ENCODE peak calls at places on chromosomes 4 and X, in five cellular contexts. N is neural progenitor cell, B is IMR-90, D is HCT116, Y is trophoblast cell. F is an unnamed sample.
A peak's percentile ranks its signal among the peaks of the same experiment; 100 is the strongest.

GRCh38 chr4:186587416-186588018 is 32.1 kb upstream of the MTNR1A start:
- DNase-seq in Y (peak; percentile 76), B (peak; percentile 65), N (peak; percentile 75), D (peak; percentile 21), F (peak; percentile 20)

GRCh38 chrX:23626651-23627050 is 40.6 kb upstream of the PRDX4 start:
- DNase-seq in Y (no peak), N (no peak), B (no peak), D (no peak), F (no peak)

GRCh38 chrX:114798902-114799301 is 215.0 kb downstream of the HTR2C start:
- DNase-seq in D (peak; percentile 38), B (no peak), Y (no peak), N (no peak), F (no peak)

GRCh38 chr4:36399762-36400353 is 118.4 kb downstream of the DTHD1 start:
- DNase-seq in Y (peak; percentile 39), B (no peak), D (no peak), N (peak; percentile 15), F (peak; percentile 7)

GRCh38 chr4:56316011-56316650 is 71.2 kb downstream of the AASDH start:
- DNase-seq in B (no peak), Y (no peak), N (no peak), D (no peak), F (no peak)

GRCh38 chr4:17934286-17934685 is 87.3 kb downstream of the LCORL start:
- DNase-seq in D (no peak), Y (no peak), N (no peak), B (peak; percentile 14), F (no peak)

GRCh38 chr4:3302786-3303444 is 10.1 kb downstream of the RGS12 start:
- DNase-seq in N (no peak), D (no peak), Y (no peak), B (no peak), F (no peak)

GRCh38 chr4:70969076-70969475 is 24.4 kb upstream of the DCK start:
- DNase-seq in D (no peak), Y (no peak), B (no peak), N (no peak), F (peak; percentile 74)

GRCh38 chr4:184255361-184255760 is 37.7 kb upstream of the ENPP6 start:
- DNase-seq in N (peak; percentile 21), B (no peak), Y (no peak), D (no peak), F (no peak)

GRCh38 chr4:13541176-13541604 is 3.1 kb downstream of the NKX3-2 start:
- DNase-seq in D (no peak), N (no peak), Y (no peak), B (no peak), F (no peak)

GRCh38 chrX:104195489-104196084 is 29.3 kb downstream of the FAM199X start:
- DNase-seq in N (peak; percentile 36), B (peak; percentile 25), D (peak; percentile 1), Y (peak; percentile 71), F (no peak)

GRCh38 chr4:189870835-189871234 is 69.8 kb upstream of the FRG1 start:
- DNase-seq in D (no peak), Y (no peak), B (no peak), N (no peak), F (no peak)

GRCh38 chr4:19026281-19026680 is 1004.7 kb upstream of the LCORL start:
- DNase-seq in B (no peak), Y (no peak), D (no peak), N (no peak), F (peak; percentile 76)

GRCh38 chr4:8345946-8346814 is 76.6 kb downstream of the HTRA3 start:
- DNase-seq in Y (no peak), B (no peak), N (no peak), D (no peak), F (no peak)

GRCh38 chr4:19375931-19376330 is 875.8 kb upstream of the SLIT2 start:
- DNase-seq in N (no peak), B (peak; percentile 45), Y (no peak), D (no peak), F (peak; percentile 58)

GRCh38 chrX:154547245-154548027 is at the start of gene IKBKG:
- DNase-seq in N (peak; percentile 90), D (peak; percentile 72), B (peak; percentile 86), Y (peak; percentile 87), F (peak; percentile 70)

GRCh38 chrX:20514358-20514757 is 247.6 kb upstream of the RPS6KA3 start:
- DNase-seq in B (peak; percentile 83), D (peak; percentile 58), N (no peak), Y (peak; percentile 61), F (peak; percentile 84)

GRCh38 chrX:9465380-9466114 is 689 bp downstream of the TBL1X start:
- DNase-seq in Y (no peak), B (no peak), N (peak; percentile 40), D (no peak), F (no peak)

GRCh38 chr4:80053140-80053910 is 19.7 kb downstream of the ANTXR2 start:
- DNase-seq in Y (no peak), N (no peak), B (no peak), D (no peak), F (no peak)

GRCh38 chr4:73485596-73485995 is 4.1 kb downstream of the AFM start:
- DNase-seq in B (no peak), Y (no peak), D (no peak), N (no peak), F (no peak)

GRCh38 chr4:73481356-73481755 is at the start of gene AFM:
- DNase-seq in B (no peak), D (no peak), Y (no peak), N (no peak), F (no peak)

GRCh38 chr4:73486497-73486896 is 5.0 kb downstream of the AFM start:
- DNase-seq in B (no peak), Y (no peak), D (no peak), N (no peak), F (no peak)

GRCh38 chr4:73487233-73487632 is 5.7 kb downstream of the AFM start:
- DNase-seq in Y (no peak), D (no peak), B (no peak), N (no peak), F (no peak)

GRCh38 chr4:73485085-73485484 is 3.5 kb downstream of the AFM start:
- DNase-seq in N (no peak), Y (no peak), D (no peak), B (no peak), F (no peak)
- H3K9ac ChIP-seq in N (no peak overlapping the region), Y (no peak overlapping the region), D (no peak overlapping the region), B (no peak overlapping the region), F (no peak overlapping the region)

GRCh38 chrX:1596676-1597344 is 5.4 kb downstream of the AKAP17A start:
- DNase-seq in D (no peak), N (no peak), Y (no peak), B (no peak), F (no peak)

GRCh38 chrX:1598876-1599790 is 7.7 kb downstream of the AKAP17A start:
- DNase-seq in Y (no peak), N (no peak), D (no peak), B (no peak), F (no peak)

GRCh38 chrX:1595711-1596060 is 4.3 kb downstream of the AKAP17A start:
- DNase-seq in N (no peak), D (no peak), Y (no peak), B (no peak), F (no peak)

GRCh38 chrX:1598021-1598875 is 6.8 kb downstream of the AKAP17A start:
- DNase-seq in N (no peak), Y (no peak), D (no peak), B (no peak), F (no peak)

DNA sequence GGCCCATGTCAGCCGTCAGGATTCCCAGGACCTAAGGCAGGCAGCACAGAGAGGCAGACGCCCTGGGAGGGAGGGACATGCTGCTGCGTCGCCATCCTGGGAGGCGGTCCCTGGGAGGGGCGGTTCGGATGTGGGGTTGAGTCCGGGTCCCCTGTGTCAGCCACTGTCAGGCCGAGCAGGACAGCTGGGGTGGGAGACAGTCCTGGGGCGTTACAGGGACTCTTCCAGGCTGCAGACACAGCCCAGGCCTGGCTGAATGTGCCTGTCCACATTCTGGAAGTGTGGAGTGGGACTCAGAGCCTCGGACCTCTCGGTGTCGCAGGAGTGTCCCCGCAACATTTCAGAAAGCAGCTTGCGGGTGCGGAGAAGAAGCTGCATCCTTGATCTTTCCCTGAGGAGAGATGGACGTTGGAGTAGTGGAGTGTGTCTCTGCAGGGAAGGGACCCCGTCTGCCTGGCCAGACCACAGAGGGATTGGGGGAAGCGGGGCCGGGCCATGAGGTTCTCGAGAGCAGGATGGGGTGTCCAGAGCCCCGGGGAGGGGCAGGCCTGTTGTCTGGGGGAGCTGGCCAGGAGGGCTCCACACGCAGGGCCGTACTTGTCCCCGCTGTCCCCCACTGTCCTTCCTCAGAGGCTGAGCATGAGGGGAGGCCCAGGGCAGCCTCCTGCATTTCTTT is 6.1 kb downstream of the AKAP17A start:
- DNase-seq in N (no peak), D (no peak), Y (no peak), B (no peak), F (no peak)
- H3K36me3 ChIP-seq in N (peaks cover 9% of the 10 kb centered on the region), D (peaks cover 18% of the 10 kb centered on the region), Y (peaks cover 88% of the 10 kb centered on the region), B (peaks cover 85% of the 10 kb centered on the region), F (peaks cover 21% of the 10 kb centered on the region)

GRCh38 chr4:119209077-119209476 is 3.4 kb upstream of the USP53 start:
- DNase-seq in Y (peak; percentile 88), B (peak; percentile 96), N (no peak), D (peak; percentile 95), F (peak; percentile 89)

GRCh38 chr4:119204898-119205297 is 7.6 kb upstream of the USP53 start:
- DNase-seq in D (no peak), N (no peak), B (no peak), Y (no peak), F (no peak)

GRCh38 chr4:119207051-119207450 is 5.5 kb upstream of the USP53 start:
- DNase-seq in B (peak; percentile 50), Y (peak; percentile 78), D (no peak), N (no peak), F (peak; percentile 67)

GRCh38 chr4:119205690-119206089 is 6.8 kb upstream of the USP53 start:
- DNase-seq in Y (no peak), D (no peak), N (no peak), B (no peak), F (no peak)

DNA sequence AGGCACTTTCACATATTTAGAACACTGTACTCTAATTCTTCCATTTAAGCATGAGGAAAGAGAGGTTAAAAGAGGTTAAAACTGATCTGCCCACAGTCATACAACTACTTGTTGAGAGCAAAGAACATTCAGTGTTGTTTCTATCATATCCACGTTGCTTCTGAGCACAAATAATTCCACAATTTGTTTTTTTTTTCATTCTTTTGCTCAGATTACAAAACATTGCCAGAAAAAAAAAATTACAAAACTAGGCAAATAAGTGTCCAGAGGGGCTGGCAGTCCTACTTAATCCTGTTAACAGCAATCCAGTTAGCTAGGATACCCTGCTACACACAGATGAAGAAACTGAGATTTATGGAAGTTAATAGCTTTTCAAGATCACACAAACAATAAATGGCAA is 6.3 kb upstream of the USP53 start:
- DNase-seq in N (no peak), D (no peak), Y (no peak), B (no peak), F (no peak)
- H2AFZ ChIP-seq in N (no peak overlapping the region), D (no peak overlapping the region), Y (no peak overlapping the region), B (no peak overlapping the region), F (no peak overlapping the region)

GRCh38 chr4:39521253-39521908 is 5.9 kb downstream of the UGDH start:
- DNase-seq in D (no peak), Y (no peak), B (peak; percentile 82), N (no peak), F (peak; percentile 62)
- H3K9ac ChIP-seq in D (no peak overlapping the region), Y (no peak overlapping the region), B (no peak overlapping the region), N (no peak overlapping the region), F (peak overlapping the region; percentile 72)

GRCh38 chrX:40074080-40074958 is 23.4 kb downstream of the BCOR start:
- DNase-seq in B (no peak), N (no peak), Y (no peak), D (no peak), F (no peak)
- H3K36me3 ChIP-seq in B (peaks cover 36% of the 10 kb centered on the region), N (no peaks in the 10 kb centered on the region), Y (peaks cover 40% of the 10 kb centered on the region), D (peaks cover 35% of the 10 kb centered on the region), F (peaks cover 4% of the 10 kb centered on the region)